ENCODE peak calls at places on chromosome 13, in seven cellular contexts. A is H9, Z is PC-3, X is K562, O is neural progenitor cell, T is IMR-90, U is OCI-LY7. P is an unnamed sample.

GRCh38 chr13:36418022-36418805 is 14.1 kb upstream of the CCNA1 start:
- DNase-seq in X (no peak), T (peak; percentile 58), U (no peak), Z (peak; percentile 57), A (no peak), O (no peak), P (peak; percentile 92)

GRCh38 chr13:73610799-73611592 is 523.2 kb downstream of the KLF12 start:
- DNase-seq in O (no peak), T (no peak), X (no peak), A (no peak), U (no peak), Z (peak; percentile 57), P (no peak)

GRCh38 chr13:76522083-76522755 is 364.0 kb downstream of the KCTD12 start:
- DNase-seq in A (peak; percentile 83), Z (no peak), T (peak; percentile 37), O (no peak), X (no peak), U (no peak), P (peak; percentile 32)

GRCh38 chr13:85497652-85498051 is 301.6 kb downstream of the SLITRK6 start:
- DNase-seq in U (no peak), A (no peak), Z (peak; percentile 89), T (peak; percentile 97), X (no peak), O (no peak), P (peak; percentile 99)

GRCh38 chr13:89486065-89486464 is 1814.9 kb downstream of the SLITRK5 start:
- DNase-seq in T (no peak), U (no peak), O (no peak), A (no peak), Z (no peak), X (no peak), P (no peak)

GRCh38 chr13:112346173-112346898 is 29.8 kb upstream of the SPACA7 start:
- DNase-seq in T (no peak), X (no peak), A (peak; percentile 70), O (peak; percentile 68), U (no peak), Z (no peak), P (no peak)

GRCh38 chr13:20064128-20064527 is 96.7 kb downstream of the GJA3 start:
- DNase-seq in U (no peak), T (peak; percentile 77), Z (no peak), O (no peak), A (no peak), X (no peak), P (peak; percentile 65)

GRCh38 chr13:114097893-114098688 is 34.3 kb downstream of the RASA3 start:
- DNase-seq in X (no peak), A (no peak), O (no peak), U (no peak), T (no peak), Z (no peak), P (no peak)

GRCh38 chr13:55999709-56000108 is 1141.0 kb upstream of the PRR20A start:
- DNase-seq in U (no peak), X (no peak), O (peak; percentile 46), T (no peak), Z (no peak), A (no peak), P (no peak)

GRCh38 chr13:97256343-97256783 is 34.2 kb downstream of the MBNL2 start:
- DNase-seq in O (no peak), X (peak; percentile 38), U (no peak), T (peak; percentile 97), Z (peak; percentile 88), A (no peak), P (peak; percentile 99)

GRCh38 chr13:22232186-22232585 is 561.3 kb downstream of the FGF9 start:
- DNase-seq in O (no peak), T (no peak), U (no peak), X (no peak), Z (no peak), A (no peak), P (no peak)

GRCh38 chr13:94601446-94602431 is at the start of gene GPR180:
- DNase-seq in T (peak; percentile 100), A (peak; percentile 99), X (peak; percentile 91), O (peak; percentile 99), Z (peak; percentile 96), U (peak; percentile 95), P (peak; percentile 99)

GRCh38 chr13:29523199-29523931 is 72.1 kb downstream of the SLC7A1 start:
- DNase-seq in X (no peak), A (no peak), O (no peak), Z (no peak), T (no peak), U (no peak), P (peak; percentile 72)

GRCh38 chr13:29519921-29520320 is 75.6 kb downstream of the SLC7A1 start:
- DNase-seq in Z (no peak), T (no peak), U (no peak), X (no peak), O (no peak), A (no peak), P (no peak)

GRCh38 chr13:29522044-29522685 is 73.3 kb downstream of the SLC7A1 start:
- DNase-seq in U (no peak), T (peak; percentile 61), O (no peak), X (no peak), Z (no peak), A (no peak), P (peak; percentile 91)

GRCh38 chr13:29520671-29521070 is 74.8 kb downstream of the SLC7A1 start:
- DNase-seq in O (no peak), Z (peak; percentile 11), A (no peak), T (peak; percentile 55), X (no peak), U (no peak), P (peak; percentile 49)

GRCh38 chr13:29521336-29521735 is 74.2 kb downstream of the SLC7A1 start:
- DNase-seq in X (no peak), A (no peak), Z (no peak), U (no peak), O (no peak), T (no peak), P (no peak)
- H3K27ac ChIP-seq in X (no peak overlapping the region), A (no peak overlapping the region), Z (no peak overlapping the region), U (no peak overlapping the region), O (no peak overlapping the region), T (no peak overlapping the region), P (peak overlapping the region; percentile 51)

DNA sequence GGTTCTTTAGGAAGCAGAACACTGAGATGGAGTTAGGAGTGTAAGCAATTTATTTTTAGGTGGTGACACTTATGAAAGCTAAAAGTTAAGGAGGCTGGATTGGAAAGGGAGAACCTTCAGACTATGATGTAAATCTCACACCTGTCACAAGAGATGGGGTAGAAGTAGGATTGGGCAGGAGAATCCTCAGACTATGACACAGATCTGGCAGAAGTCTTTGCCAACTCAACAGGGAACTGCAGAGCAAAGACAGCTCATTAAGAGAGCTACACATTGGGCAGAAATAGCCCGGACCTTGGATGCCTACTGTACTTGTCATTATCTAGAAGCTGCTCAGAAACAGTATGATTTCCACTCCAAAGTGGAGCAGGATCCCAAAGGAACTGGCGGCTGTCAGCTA is 134.4 kb downstream of the DNAJC15 start:
- DNase-seq in O (no peak), T (no peak), X (no peak), A (no peak), U (no peak), Z (no peak), P (no peak)
- H2AFZ ChIP-seq in O (no peak overlapping the region), T (no peak overlapping the region), X (no peak overlapping the region), A (no peak overlapping the region), U (no peak overlapping the region), Z (no peak overlapping the region), P (no peak overlapping the region)

GRCh38 chr13:60425332-60425731 is 28.3 kb downstream of the TDRD3 start:
- DNase-seq in X (no peak), A (no peak), U (no peak), Z (no peak), T (no peak), O (no peak), P (no peak)

GRCh38 chr13:60431108-60431700 is 34.2 kb downstream of the TDRD3 start:
- DNase-seq in A (no peak), U (peak; percentile 63), Z (peak; percentile 61), T (peak; percentile 72), O (peak; percentile 59), X (peak; percentile 18), P (peak; percentile 82)

GRCh38 chr13:60427285-60427684 is 30.3 kb downstream of the TDRD3 start:
- DNase-seq in T (no peak), A (no peak), Z (no peak), O (no peak), U (no peak), X (no peak), P (no peak)

DNA sequence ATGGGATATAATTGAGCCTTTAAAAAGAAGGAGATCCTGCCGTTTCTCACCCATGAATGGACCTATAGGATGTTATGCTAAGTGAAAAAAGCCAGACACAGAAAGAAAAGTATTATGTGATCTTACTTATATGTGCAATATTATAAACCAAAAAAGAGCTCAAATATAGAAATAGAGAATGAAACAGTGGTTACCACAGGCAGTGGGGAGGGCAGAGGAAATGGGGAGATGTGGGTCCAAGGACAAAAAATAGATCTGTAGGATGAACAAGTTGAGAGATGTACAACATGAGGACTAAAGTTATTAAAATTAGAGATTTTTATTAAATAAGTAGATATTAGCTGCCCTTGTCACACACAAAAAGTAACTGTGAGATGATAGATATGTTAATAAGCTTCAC is 29.1 kb downstream of the TDRD3 start:
- DNase-seq in X (no peak), T (no peak), A (no peak), Z (no peak), U (no peak), O (no peak), P (no peak)
- H3K9me3 ChIP-seq in X (no peaks in the 10 kb centered on the region), T (peaks cover 1% of the 10 kb centered on the region), A (no peaks in the 10 kb centered on the region), Z (no peaks in the 10 kb centered on the region), U (no peaks in the 10 kb centered on the region), O (peaks cover 7% of the 10 kb centered on the region), P (no peaks in the 10 kb centered on the region)

DNA sequence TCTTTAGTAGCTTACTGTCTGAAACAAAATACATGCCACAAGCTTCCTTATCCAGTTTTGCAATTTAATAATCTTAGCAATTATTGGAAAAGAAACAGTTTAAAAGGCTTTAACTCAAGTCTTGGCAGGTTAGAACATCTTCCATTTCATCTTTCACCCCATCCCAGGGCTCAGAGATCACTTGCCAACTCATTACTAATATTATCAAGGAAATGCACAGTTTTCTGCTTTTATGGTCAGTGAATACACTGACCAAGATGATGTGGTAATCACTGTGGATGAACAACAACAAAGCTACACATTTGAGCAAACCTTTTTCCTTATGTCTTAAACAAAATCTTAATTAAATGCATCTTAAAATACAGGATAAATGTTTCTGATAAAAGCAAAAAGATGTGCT is 48.0 kb upstream of the ITM2B start:
- DNase-seq in U (no peak), T (no peak), X (no peak), Z (no peak), A (no peak), O (no peak), P (no peak)
- H3K27ac ChIP-seq in U (no peak overlapping the region), T (no peak overlapping the region), X (no peak overlapping the region), Z (no peak overlapping the region), A (no peak overlapping the region), O (no peak overlapping the region), P (no peak overlapping the region)

GRCh38 chr13:32660227-32660626 is 74.0 kb downstream of the PDS5B start:
- DNase-seq in U (no peak), T (no peak), A (no peak), Z (no peak), O (no peak), X (no peak), P (no peak)
- H2AFZ ChIP-seq in U (no peak overlapping the region), T (no peak overlapping the region), A (no peak overlapping the region), Z (no peak overlapping the region), O (no peak overlapping the region), X (no peak overlapping the region), P (no peak overlapping the region)

GRCh38 chr13:40876020-40876738 is 86.8 kb downstream of the SLC25A15 start:
- DNase-seq in O (no peak), U (no peak), Z (peak; percentile 57), A (no peak), T (no peak), X (no peak), P (no peak)
- H3K9me3 ChIP-seq in O (no peaks in the 10 kb centered on the region), U (peaks cover 32% of the 10 kb centered on the region), Z (peaks cover 13% of the 10 kb centered on the region), A (peaks cover 25% of the 10 kb centered on the region), T (peaks cover 33% of the 10 kb centered on the region), X (peaks cover 4% of the 10 kb centered on the region), P (no peaks in the 10 kb centered on the region)

P was measured in fibroblast of lung.